ENCODE peak calls at places on chromosomes 12 and 14, in five cellular contexts. One of them, this sample, is unnamed.

GRCh38 chr12:81077686-81078441 is at the start of gene ACSS3:
- DNase-seq in stimulated activated CD8-positive, alpha-beta memory T cell treated with anti-CD3 and anti-CD28 coated beads, Interleukin-15, amount 100 ng/mL, for 24 hours: no peak
- DNase-seq in T-helper 1 cell: no peak
- DNase-seq in HT-29: no peak
- DNase-seq in RPMI8226: peak
- DNase-seq in this sample: no peak

GRCh38 chr14:54568821-54569591 is 2.1 kb downstream of the SAMD4A start:
- DNase-seq in RPMI8226: no peak
- DNase-seq in T-helper 1 cell: no peak
- DNase-seq in stimulated activated CD8-positive, alpha-beta memory T cell treated with anti-CD3 and anti-CD28 coated beads, Interleukin-15, amount 100 ng/mL, for 24 hours: no peak
- DNase-seq in HT-29: peak
- DNase-seq in this sample: no peak

GRCh38 chr12:71626098-71626497 is 37.5 kb downstream of the ZFC3H1 start:
- DNase-seq in stimulated activated CD8-positive, alpha-beta memory T cell treated with anti-CD3 and anti-CD28 coated beads, Interleukin-15, amount 100 ng/mL, for 24 hours: no peak
- DNase-seq in RPMI8226: peak
- DNase-seq in HT-29: no peak
- DNase-seq in T-helper 1 cell: no peak
- DNase-seq in this sample: no peak

GRCh38 chr14:103483600-103483999 is 39.0 kb downstream of the CKB start:
- DNase-seq in stimulated activated CD8-positive, alpha-beta memory T cell treated with anti-CD3 and anti-CD28 coated beads, Interleukin-15, amount 100 ng/mL, for 24 hours: no peak
- DNase-seq in RPMI8226: no peak
- DNase-seq in T-helper 1 cell: no peak
- DNase-seq in HT-29: no peak
- DNase-seq in this sample: no peak

GRCh38 chr12:101612162-101612916 is 17.6 kb downstream of the MYBPC1 start:
- DNase-seq in T-helper 1 cell: no peak
- DNase-seq in stimulated activated CD8-positive, alpha-beta memory T cell treated with anti-CD3 and anti-CD28 coated beads, Interleukin-15, amount 100 ng/mL, for 24 hours: no peak
- DNase-seq in HT-29: no peak
- DNase-seq in RPMI8226: no peak
- DNase-seq in this sample: no peak

GRCh38 chr12:24840046-24840800 is 108.7 kb downstream of the BCAT1 start:
- DNase-seq in RPMI8226: no peak
- DNase-seq in HT-29: no peak
- DNase-seq in T-helper 1 cell: no peak
- DNase-seq in stimulated activated CD8-positive, alpha-beta memory T cell treated with anti-CD3 and anti-CD28 coated beads, Interleukin-15, amount 100 ng/mL, for 24 hours: no peak
- DNase-seq in this sample: no peak

GRCh38 chr14:61699092-61699491 is 3.8 kb downstream of the HIF1A start:
- DNase-seq in T-helper 1 cell: no peak
- DNase-seq in HT-29: no peak
- DNase-seq in stimulated activated CD8-positive, alpha-beta memory T cell treated with anti-CD3 and anti-CD28 coated beads, Interleukin-15, amount 100 ng/mL, for 24 hours: no peak
- DNase-seq in RPMI8226: no peak
- DNase-seq in this sample: no peak

GRCh38 chr12:109779382-109779781 is 53.8 kb downstream of the TRPV4 start:
- DNase-seq in stimulated activated CD8-positive, alpha-beta memory T cell treated with anti-CD3 and anti-CD28 coated beads, Interleukin-15, amount 100 ng/mL, for 24 hours: no peak
- DNase-seq in RPMI8226: peak
- DNase-seq in T-helper 1 cell: no peak
- DNase-seq in HT-29: peak
- DNase-seq in this sample: no peak

GRCh38 chr12:50825372-50825838 is 17.3 kb upstream of the TMPRSS12 start:
- DNase-seq in RPMI8226: peak
- DNase-seq in HT-29: peak
- DNase-seq in stimulated activated CD8-positive, alpha-beta memory T cell treated with anti-CD3 and anti-CD28 coated beads, Interleukin-15, amount 100 ng/mL, for 24 hours: no peak
- DNase-seq in T-helper 1 cell: no peak
- DNase-seq in this sample: peak

GRCh38 chr12:6335451-6336078 is 6.3 kb downstream of the TNFRSF1A start:
- DNase-seq in HT-29: peak
- DNase-seq in RPMI8226: peak
- DNase-seq in T-helper 1 cell: peak
- DNase-seq in stimulated activated CD8-positive, alpha-beta memory T cell treated with anti-CD3 and anti-CD28 coated beads, Interleukin-15, amount 100 ng/mL, for 24 hours: peak
- DNase-seq in this sample: no peak

GRCh38 chr12:116906285-116906684 is 4.5 kb upstream of the FBXW8 start:
- DNase-seq in stimulated activated CD8-positive, alpha-beta memory T cell treated with anti-CD3 and anti-CD28 coated beads, Interleukin-15, amount 100 ng/mL, for 24 hours: no peak
- DNase-seq in RPMI8226: no peak
- DNase-seq in HT-29: no peak
- DNase-seq in T-helper 1 cell: no peak
- DNase-seq in this sample: no peak

GRCh38 chr12:83763425-83763824 is 1076.7 kb downstream of the TMTC2 start:
- DNase-seq in HT-29: peak
- DNase-seq in RPMI8226: no peak
- DNase-seq in T-helper 1 cell: no peak
- DNase-seq in stimulated activated CD8-positive, alpha-beta memory T cell treated with anti-CD3 and anti-CD28 coated beads, Interleukin-15, amount 100 ng/mL, for 24 hours: no peak
- DNase-seq in this sample: no peak

GRCh38 chr14:71290960-71291466 is 383.8 kb downstream of the PCNX1 start:
- DNase-seq in stimulated activated CD8-positive, alpha-beta memory T cell treated with anti-CD3 and anti-CD28 coated beads, Interleukin-15, amount 100 ng/mL, for 24 hours: no peak
- DNase-seq in T-helper 1 cell: no peak
- DNase-seq in HT-29: peak
- DNase-seq in RPMI8226: peak
- DNase-seq in this sample: no peak